ENCODE peak calls at places on chromosome 4, in four cellular contexts. G, E, A and O are unnamed samples.

GRCh38 chr4:139761461-139761860 is 95.8 kb downstream of the MGST2 start:
- DNase-seq in A (peak), E (no peak), G (peak), O (no peak)

GRCh38 chr4:145213245-145213644 is 32.9 kb upstream of the OTUD4 start:
- DNase-seq in A (no peak), G (no peak), E (no peak), O (no peak)

GRCh38 chr4:45325112-45325462 is 598.7 kb upstream of the GNPDA2 start:
- DNase-seq in E (no peak), A (no peak), G (no peak), O (no peak)

GRCh38 chr4:129092636-129093172 is 635 bp downstream of the SCLT1 start:
- DNase-seq in G (no peak), A (peak), E (no peak), O (no peak)

GRCh38 chr4:52873191-52873590 is 11.1 kb downstream of the RASL11B start:
- DNase-seq in G (no peak), A (no peak), E (no peak), O (no peak)

GRCh38 chr4:2934077-2934812 is 29.0 kb downstream of the NOP14 start:
- DNase-seq in G (peak), E (peak), A (no peak), O (peak)

GRCh38 chr4:184461711-184462110 is 12.6 kb downstream of the IRF2 start:
- DNase-seq in E (no peak), G (peak), A (no peak), O (no peak)

GRCh38 chr4:39320381-39321115 is 45.6 kb downstream of the RFC1 start:
- DNase-seq in E (no peak), A (peak), G (no peak), O (no peak)

GRCh38 chr4:83858121-83858520 is 322.2 kb downstream of the GPAT3 start:
- DNase-seq in E (no peak), G (no peak), A (no peak), O (no peak)

GRCh38 chr4:94798808-94799207 is 41.1 kb downstream of the BMPR1B start:
- DNase-seq in E (no peak), G (no peak), A (peak), O (no peak)

GRCh38 chr4:176333076-176333475 is 13.3 kb downstream of the SPCS3 start:
- DNase-seq in A (no peak), G (no peak), E (no peak), O (no peak)

GRCh38 chr4:113006632-113007031 is 42.8 kb upstream of the ANK2 start:
- DNase-seq in E (no peak), A (no peak), G (no peak), O (no peak)

GRCh38 chr4:124940387-124940786 is 227.9 kb upstream of the ANKRD50 start:
- DNase-seq in A (peak), E (no peak), G (no peak), O (no peak)

GRCh38 chr4:140103676-140104075 is 50.3 kb downstream of the MAML3 start:
- DNase-seq in G (no peak), E (no peak), A (peak), O (no peak)

GRCh38 chr4:24003476-24003875 is 113.6 kb upstream of the PPARGC1A start:
- DNase-seq in E (no peak), G (peak), A (no peak), O (no peak)

GRCh38 chr4:126907389-126907788 is 725.4 kb upstream of the INTU start:
- DNase-seq in G (no peak), E (no peak), A (no peak), O (no peak)

GRCh38 chr4:180455226-180455625 is 1788.0 kb upstream of the TENM3 start:
- DNase-seq in G (peak), E (no peak), A (peak), O (no peak)

GRCh38 chr4:144627663-144628076 is 18.3 kb upstream of the HHIP start:
- DNase-seq in G (no peak), E (no peak), A (peak), O (no peak)

GRCh38 chr4:118954246-118954645 is 65.6 kb downstream of the SYNPO2 start:
- DNase-seq in A (peak), E (no peak), G (no peak), O (no peak)

GRCh38 chr4:76011700-76012387 is 4.5 kb upstream of the CXCL9 start:
- DNase-seq in E (peak), G (peak), A (peak), O (no peak)

GRCh38 chr4:99383833-99384392 is 31.4 kb upstream of the ADH1C start:
- DNase-seq in A (peak), G (no peak), E (no peak), O (no peak)

GRCh38 chr4:21517460-21517859 is 431.1 kb downstream of the KCNIP4 start:
- DNase-seq in G (no peak), A (peak), E (no peak), O (no peak)

GRCh38 chr4:186291256-186291890 is 25.4 kb downstream of the F11 start:
- DNase-seq in G (no peak), A (no peak), E (no peak), O (no peak)

GRCh38 chr4:102356562-102357202 is 11.4 kb upstream of the SLC39A8 start:
- DNase-seq in G (no peak), E (no peak), A (no peak), O (no peak)

GRCh38 chr4:7157140-7157488 is 35.2 kb upstream of the SORCS2 start:
- DNase-seq in G (no peak), E (no peak), A (no peak), O (no peak)

GRCh38 chr4:71429106-71429505 is 90.3 kb downstream of the SLC4A4 start:
- DNase-seq in A (no peak), E (no peak), G (no peak), O (no peak)

GRCh38 chr4:128854433-128854832 is 44.9 kb downstream of the JADE1 start:
- DNase-seq in A (no peak), G (no peak), E (no peak), O (no peak)

GRCh38 chr4:48779095-48779997 is 733 bp downstream of the FRYL start:
- DNase-seq in E (peak), G (peak), A (peak), O (peak)
- TF ChIP-seq CTCF in E (peak), G (no peak), A (no peak), O (no peak)

GRCh38 chr4:72567821-72568620 is 1.0 kb downstream of the ADAMTS3 start:
- DNase-seq in G (peak), E (peak), A (peak), O (peak)
- TF ChIP-seq CTCF in G (peak), E (no peak), A (peak), O (no peak)

DNA sequence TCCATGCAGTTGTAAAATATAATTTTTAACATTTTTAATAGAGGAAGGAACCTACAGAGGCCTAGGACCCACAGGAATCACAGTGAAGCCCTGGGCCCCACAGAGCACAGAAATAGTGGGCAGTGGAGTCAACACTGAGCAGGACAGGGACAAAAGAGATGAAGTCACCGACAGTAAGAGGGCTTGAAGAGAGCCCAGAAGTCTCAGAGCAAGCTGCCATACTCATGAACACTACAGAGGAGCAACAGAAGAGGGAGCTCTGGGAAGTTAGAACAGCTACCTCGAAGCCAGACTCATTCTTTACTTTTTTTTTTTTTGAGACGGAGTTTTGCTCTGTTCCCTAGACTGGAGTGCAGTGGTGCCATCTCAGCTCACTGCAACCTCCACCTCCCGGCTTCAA is 149.3 kb upstream of the TENM3 start:
- DNase-seq in A (no peak), G (peak), E (no peak), O (no peak)
- TF ChIP-seq CTCF in A (no peak), G (peak), E (no peak), O (no peak)

DNA sequence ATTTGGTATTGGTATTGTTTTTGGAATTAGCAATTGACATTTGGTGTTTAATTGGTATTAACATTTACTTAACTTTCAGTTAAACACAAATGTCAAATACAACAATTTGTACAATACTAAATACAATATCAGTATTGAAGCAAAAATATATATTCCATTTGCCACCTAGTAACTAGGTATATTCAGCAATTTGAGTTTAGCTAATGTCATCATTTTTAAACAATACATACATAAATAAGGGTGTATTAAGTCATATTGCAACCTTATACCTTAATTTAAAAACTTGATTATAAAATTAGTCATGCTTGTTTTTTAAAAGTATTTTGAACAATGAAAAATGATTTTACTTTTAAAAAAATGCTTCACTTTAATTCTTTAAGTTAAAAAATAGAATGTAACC is 53.3 kb downstream of the FBXO8 start:
- DNase-seq in G (no peak), A (no peak), E (no peak), O (no peak)
- TF ChIP-seq CTCF in G (no peak), A (no peak), E (no peak), O (no peak)

GRCh38 chr4:168867128-168867527 is 142.9 kb downstream of the CBR4 start:
- DNase-seq in E (no peak), A (no peak), G (no peak), O (no peak)
- TF ChIP-seq CTCF in E (no peak), A (no peak), G (no peak), O (no peak)

GRCh38 chr4:78310732-78311100 is 240.9 kb upstream of the ANXA3 start:
- DNase-seq in A (no peak), G (no peak), E (no peak), O (no peak)

GRCh38 chr4:78312989-78313753 is 238.4 kb upstream of the ANXA3 start:
- DNase-seq in E (no peak), A (no peak), G (no peak), O (no peak)

GRCh38 chr4:78309352-78309751 is 242.2 kb upstream of the ANXA3 start:
- DNase-seq in A (no peak), E (no peak), G (no peak), O (no peak)

GRCh38 chr4:78310056-78310731 is 241.4 kb upstream of the ANXA3 start:
- DNase-seq in E (no peak), G (no peak), A (peak), O (no peak)

DNA sequence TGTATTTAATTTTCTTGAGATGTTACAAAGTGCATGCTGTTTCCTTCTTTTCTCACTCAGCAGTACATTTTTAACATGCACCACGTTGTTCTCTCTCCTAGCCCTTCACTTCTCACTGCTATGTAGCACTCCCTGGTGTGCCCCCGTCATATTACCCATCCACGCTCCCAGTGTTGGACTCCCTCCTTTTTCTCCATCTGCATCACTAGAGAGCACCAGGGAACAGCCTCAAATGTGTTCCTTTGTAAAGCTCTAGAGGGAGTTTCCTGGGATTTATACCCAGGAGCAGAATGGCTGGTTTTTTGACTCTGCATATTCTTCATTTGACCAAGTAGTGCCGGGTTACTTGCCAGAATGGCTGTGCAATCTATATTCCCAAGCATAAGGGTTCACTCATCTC is 240.3 kb upstream of the ANXA3 start:
- DNase-seq in G (peak), A (no peak), E (no peak), O (no peak)
- TF ChIP-seq CTCF in G (peak), A (no peak), E (no peak), O (no peak)